ENCODE peak calls at places on chromosomes 11 and 22, in six cellular contexts. N, U, F, G, R and J are unnamed samples.

GRCh38 chr11:57936050-57936418 is 87.6 kb upstream of the OR9Q1 start:
- DNase-seq in N (no peak), F (no peak), R (no peak), U (no peak), G (no peak), J (no peak)

GRCh38 chr22:31659246-31659645 is 2.8 kb downstream of the PISD start:
- DNase-seq in R (no peak), G (no peak), F (no peak), N (no peak), U (no peak), J (no peak)

GRCh38 chr11:128764617-128765095 is 70.8 kb downstream of the FLI1 start:
- DNase-seq in R (no peak), G (no peak), F (no peak), N (no peak), U (no peak), J (no peak)

GRCh38 chr22:46063861-46064235 is 86.5 kb upstream of the PPARA start:
- DNase-seq in F (no peak), G (no peak), R (no peak), N (no peak), U (no peak), J (peak; percentile 9)

GRCh38 chr11:112584674-112585073 is 324.0 kb upstream of the PLET1 start:
- DNase-seq in R (no peak), G (no peak), N (peak; percentile 44), F (no peak), U (no peak), J (no peak)

GRCh38 chr11:65516135-65516968 is 8.5 kb upstream of the SCYL1 start:
- DNase-seq in U (no peak), R (no peak), G (no peak), F (no peak), N (no peak), J (no peak)

GRCh38 chr11:1227551-1228182 is 4.8 kb downstream of the MUC5B start:
- DNase-seq in G (no peak), U (no peak), R (peak; percentile 64), F (no peak), N (no peak), J (no peak)

GRCh38 chr11:75287579-75287978 is 47.0 kb downstream of the TPBGL start:
- DNase-seq in N (no peak), R (no peak), U (no peak), G (no peak), F (no peak), J (no peak)

GRCh38 chr11:115659061-115659963 is 155.1 kb upstream of the CADM1 start:
- DNase-seq in N (peak; percentile 59), R (no peak), F (peak; percentile 22), G (no peak), U (no peak), J (peak; percentile 28)

GRCh38 chr11:125258626-125259025 is 94.1 kb downstream of the PKNOX2 start:
- DNase-seq in G (no peak), U (no peak), R (no peak), N (no peak), F (no peak), J (no peak)

GRCh38 chr11:93784935-93785360 is 866 bp downstream of the MED17 start:
- DNase-seq in G (no peak), R (no peak), U (no peak), F (no peak), N (no peak), J (no peak)

GRCh38 chr22:47295226-47295901 is 532.9 kb downstream of the TBC1D22A start:
- DNase-seq in R (no peak), G (no peak), U (no peak), N (no peak), F (no peak), J (no peak)

GRCh38 chr22:23080542-23081290 is 10.4 kb downstream of the GNAZ start:
- DNase-seq in F (no peak), G (no peak), N (no peak), R (no peak), U (no peak), J (no peak)